ENCODE peak calls at places on chromosomes 13 and 19, in nine cellular contexts. Q is suprapubic skin, K is HL-60, D is vagina, H is GM23338, O is HCT116, V is upper lobe of left lung, T is breast epithelium, I is GM12878. P is an unnamed sample.
A peak's percentile ranks its signal among the peaks of the same experiment; 100 is the strongest.

GRCh38 chr19:8323781-8324185 is 2.5 kb downstream of the RPS28 start:
- DNase-seq in Q (no peak), K (no peak), D (no peak), H (no peak), O (no peak), V (no peak), T (no peak), I (no peak), P (no peak)

GRCh38 chr13:99022953-99023352 is 45.1 kb upstream of the DOCK9 start:
- DNase-seq in Q (no peak), K (no peak), D (no peak), H (no peak), O (no peak), V (no peak), T (no peak), I (no peak), P (no peak)

GRCh38 chr13:62551588-62551987 is 1135.9 kb upstream of the PCDH20 start:
- DNase-seq in Q (no peak), K (no peak), D (no peak), H (no peak), O (no peak), V (no peak), T (no peak), I (no peak), P (no peak)

GRCh38 chr19:2758601-2759313 is 18.9 kb upstream of the SLC39A3 start:
- DNase-seq in Q (no peak), K (no peak), D (no peak), H (no peak), O (no peak), V (no peak), T (no peak), I (no peak), P (no peak)

GRCh38 chr19:11125994-11126685 is 29.4 kb downstream of the SPC24 start:
- DNase-seq in Q (peak; percentile 88), K (peak; percentile 47), D (no peak), H (peak; percentile 92), O (peak; percentile 39), V (peak; percentile 76), T (peak; percentile 88), I (no peak), P (peak; percentile 86)

GRCh38 chr13:23956106-23956505 is 58.8 kb upstream of the C1QTNF9B start:
- DNase-seq in Q (no peak), K (no peak), D (no peak), H (no peak), O (peak; percentile 31), V (no peak), T (no peak), I (no peak), P (peak; percentile 65)

GRCh38 chr13:43348397-43348796 is 325.0 kb downstream of the DNAJC15 start:
- DNase-seq in Q (no peak), K (no peak), D (no peak), H (no peak), O (no peak), V (no peak), T (no peak), I (no peak), P (no peak)

GRCh38 chr19:40801449-40802299 is 2.7 kb downstream of the EGLN2 start:
- DNase-seq in Q (no peak), K (no peak), D (no peak), H (no peak), O (no peak), V (peak; percentile 77), T (no peak), I (no peak), P (no peak)

GRCh38 chr13:40666905-40667621 is 622 bp upstream of the FOXO1 start:
- DNase-seq in Q (peak; percentile 90), K (no peak), D (no peak), H (peak; percentile 70), O (no peak), V (peak; percentile 70), T (no peak), I (no peak), P (peak; percentile 46)

GRCh38 chr13:44219808-44220544 is 153.6 kb upstream of the SERP2 start:
- DNase-seq in Q (no peak), K (no peak), D (no peak), H (no peak), O (no peak), V (no peak), T (no peak), I (no peak), P (no peak)

GRCh38 chr19:20271215-20271926 is 104.4 kb downstream of the ZNF486 start:
- DNase-seq in Q (no peak), K (no peak), D (no peak), H (no peak), O (no peak), V (peak; percentile 27), T (no peak), I (no peak), P (no peak)

GRCh38 chr13:77177646-77178045 is 149.2 kb downstream of the MYCBP2 start:
- DNase-seq in Q (no peak), K (no peak), D (no peak), H (no peak), O (no peak), V (no peak), T (no peak), I (no peak), P (no peak)

GRCh38 chr19:18869781-18870530 is 26.0 kb downstream of the CERS1 start:
- DNase-seq in Q (no peak), K (no peak), D (no peak), H (peak; percentile 88), O (no peak), V (no peak), T (no peak), I (no peak), P (no peak)

GRCh38 chr19:4758082-4758481 is 33.5 kb upstream of the FEM1A start:
- DNase-seq in Q (no peak), K (no peak), D (no peak), H (no peak), O (no peak), V (no peak), T (no peak), I (no peak), P (no peak)

GRCh38 chr13:83622422-83622784 is 259.9 kb downstream of the SLITRK1 start:
- DNase-seq in Q (no peak), K (no peak), D (no peak), H (no peak), O (no peak), V (no peak), T (no peak), I (no peak), P (no peak)

GRCh38 chr13:28707629-28708427 is 10.9 kb downstream of the SLC46A3 start:
- DNase-seq in Q (no peak), K (peak; percentile 73), D (no peak), H (no peak), O (no peak), V (no peak), T (no peak), I (peak; percentile 94), P (no peak)

GRCh38 chr19:5193192-5193591 is 147.4 kb downstream of the PTPRS start:
- DNase-seq in Q (no peak), K (no peak), D (no peak), H (peak; percentile 80), O (no peak), V (no peak), T (no peak), I (no peak), P (no peak)

GRCh38 chr13:43083750-43084149 is 60.4 kb downstream of the DNAJC15 start:
- DNase-seq in Q (no peak), K (no peak), D (no peak), H (no peak), O (no peak), V (no peak), T (no peak), I (no peak), P (no peak)

GRCh38 chr13:23025848-23026608 is 154.8 kb upstream of the SGCG start:
- DNase-seq in Q (no peak), K (peak; percentile 10), D (no peak), H (no peak), O (no peak), V (no peak), T (no peak), I (no peak), P (no peak)

GRCh38 chr19:19662344-19662743 is 1.1 kb downstream of the ATP13A1 start:
- DNase-seq in Q (no peak), K (no peak), D (no peak), H (no peak), O (no peak), V (no peak), T (no peak), I (no peak), P (no peak)

GRCh38 chr13:93227906-93228801 is 1.5 kb downstream of the GPC6 start:
- DNase-seq in Q (no peak), K (no peak), D (no peak), H (peak; percentile 91), O (no peak), V (no peak), T (no peak), I (no peak), P (peak; percentile 32)

GRCh38 chr13:114132419-114133121 is at the start of gene RASA3:
- DNase-seq in Q (no peak), K (no peak), D (no peak), H (peak; percentile 90), O (peak; percentile 38), V (peak; percentile 84), T (no peak), I (no peak), P (peak; percentile 84)
- TF ChIP-seq POLR2AphosphoS5 in Q (no peak), K (peak; percentile 47), D (no peak), H (peak; percentile 58), O (peak; percentile 80), V (no peak), T (no peak), I (no peak), P (peak; percentile 66)

DNA sequence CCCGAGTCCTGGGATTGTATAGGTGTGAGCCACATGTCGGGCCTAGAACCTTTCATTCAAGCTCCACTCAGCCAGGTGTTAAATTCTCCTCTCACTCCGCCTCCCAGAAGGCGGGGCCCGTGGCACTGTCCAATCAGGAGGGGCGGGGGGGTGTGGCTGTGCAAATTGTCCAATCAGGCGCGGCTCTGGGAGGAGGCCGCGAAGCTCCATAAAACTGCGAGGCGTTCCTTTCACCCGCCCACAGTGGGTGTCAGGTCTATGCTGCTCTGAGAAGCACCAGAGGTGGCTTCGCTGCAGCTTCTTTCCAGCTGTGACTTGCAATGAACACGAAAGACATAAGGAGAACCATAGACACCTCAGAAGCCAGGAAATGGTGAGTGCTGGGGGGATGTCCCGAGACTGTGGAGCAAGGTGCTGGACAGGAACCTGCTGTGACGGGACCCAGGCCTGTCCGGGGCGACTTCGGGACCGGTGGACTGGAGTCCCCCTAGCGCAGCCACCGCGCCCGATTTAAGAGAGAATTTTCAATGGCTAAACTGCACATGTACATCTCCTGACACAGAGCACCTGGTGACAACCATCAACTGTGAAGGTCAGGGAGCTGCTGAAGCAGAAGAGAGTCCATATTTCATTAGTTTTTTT is 3.0 kb upstream of the ZNF136 start:
- DNase-seq in Q (no peak), K (no peak), D (no peak), H (peak; percentile 65), O (no peak), V (no peak), T (no peak), I (no peak), P (no peak)
- H3K4me3 ChIP-seq in Q (no peak overlapping the region), K (no peak overlapping the region), D (no peak overlapping the region), H (no peak overlapping the region), O (no peak overlapping the region), V (no peak overlapping the region), T (no peak overlapping the region), I (no peak overlapping the region), P (no peak overlapping the region)

GRCh38 chr19:1226522-1227312 is 11.1 kb downstream of the CBARP start:
- DNase-seq in Q (no peak), K (no peak), D (no peak), H (no peak), O (no peak), V (no peak), T (no peak), I (no peak), P (no peak)
- TF ChIP-seq POLR2AphosphoS5 in Q (no peak), K (no peak), D (no peak), H (no peak), O (no peak), V (no peak), T (no peak), I (no peak), P (no peak)

GRCh38 chr13:107962209-107962608 is 253.1 kb downstream of the LIG4 start:
- DNase-seq in Q (no peak), K (no peak), D (no peak), H (no peak), O (no peak), V (no peak), T (no peak), I (no peak), P (no peak)
- H3K4me3 ChIP-seq in Q (no peak overlapping the region), K (no peak overlapping the region), D (no peak overlapping the region), H (no peak overlapping the region), O (no peak overlapping the region), V (no peak overlapping the region), T (no peak overlapping the region), I (no peak overlapping the region), P (no peak overlapping the region)

P was measured in transverse colon.